ENCODE peak calls at places on chromosomes 3 and 15, in seven cellular contexts. N is PC-9, S is GM23338, I is endothelial cell, A is fibroblast of mammary gland, B is nephron progenitor cell, J is HFFc6. L is an unnamed sample.

GRCh38 chr15:98872777-98873176 is 134.8 kb downstream of the PGPEP1L start:
- DNase-seq in I (no peak), J (no peak), B (no peak), A (no peak), S (no peak), N (peak), L (no peak)

GRCh38 chr3:42535981-42536784 is 33.7 kb downstream of the VIPR1 start:
- DNase-seq in A (peak), I (peak), J (peak), N (no peak), S (peak), B (peak), L (no peak)

GRCh38 chr3:140545197-140545596 is 132.7 kb upstream of the TRIM42 start:
- DNase-seq in S (no peak), J (no peak), A (no peak), B (no peak), N (no peak), I (no peak), L (no peak)

GRCh38 chr15:51842852-51843737 is 13.6 kb downstream of the TMOD3 start:
- DNase-seq in I (no peak), J (peak), N (peak), S (no peak), A (peak), B (no peak), L (no peak)

GRCh38 chr15:70299931-70300858 is 202.5 kb upstream of the TLE3 start:
- DNase-seq in S (no peak), N (no peak), B (no peak), J (no peak), I (no peak), A (no peak), L (no peak)

GRCh38 chr3:14487086-14487485 is 53.1 kb downstream of the GRIP2 start:
- DNase-seq in J (no peak), B (no peak), S (no peak), N (no peak), I (no peak), A (no peak), L (no peak)

GRCh38 chr3:33360136-33360825 is 79.9 kb downstream of the UBP1 start:
- DNase-seq in I (no peak), A (peak), S (no peak), N (peak), J (peak), B (no peak), L (no peak)

GRCh38 chr3:62133015-62133414 is 240.3 kb downstream of the FEZF2 start:
- DNase-seq in N (no peak), S (no peak), B (no peak), J (no peak), I (no peak), A (no peak), L (no peak)

GRCh38 chr3:55868347-55868746 is 381.2 kb upstream of the WNT5A start:
- DNase-seq in I (no peak), S (peak), J (no peak), B (no peak), A (no peak), N (no peak), L (no peak)

GRCh38 chr3:59502806-59503205 is 453.0 kb upstream of the CFAP20DC start:
- DNase-seq in J (peak), B (no peak), I (no peak), N (no peak), S (no peak), A (peak), L (no peak)

GRCh38 chr15:77025471-77025901 is 30.6 kb downstream of the PSTPIP1 start:
- DNase-seq in S (no peak), B (no peak), I (no peak), A (no peak), J (no peak), N (no peak), L (peak)

GRCh38 chr15:77027697-77028450 is 32.9 kb downstream of the PSTPIP1 start:
- DNase-seq in A (no peak), S (peak), N (no peak), I (peak), B (peak), J (no peak), L (peak)

GRCh38 chr15:77025941-77026411 is 31.1 kb downstream of the PSTPIP1 start:
- DNase-seq in A (no peak), S (no peak), J (no peak), I (no peak), B (no peak), N (no peak), L (no peak)

GRCh38 chr15:77027111-77027696 is 32.3 kb downstream of the PSTPIP1 start:
- DNase-seq in S (no peak), B (no peak), A (no peak), N (no peak), I (no peak), J (no peak), L (no peak)

GRCh38 chr15:77026501-77027110 is 31.7 kb downstream of the PSTPIP1 start:
- DNase-seq in S (no peak), N (no peak), B (no peak), J (no peak), I (peak), A (no peak), L (peak)
- TF ChIP-seq CTCF in S (no peak), N (no peak), B (no peak), J (no peak), I (no peak), A (no peak), L (no peak)

DNA sequence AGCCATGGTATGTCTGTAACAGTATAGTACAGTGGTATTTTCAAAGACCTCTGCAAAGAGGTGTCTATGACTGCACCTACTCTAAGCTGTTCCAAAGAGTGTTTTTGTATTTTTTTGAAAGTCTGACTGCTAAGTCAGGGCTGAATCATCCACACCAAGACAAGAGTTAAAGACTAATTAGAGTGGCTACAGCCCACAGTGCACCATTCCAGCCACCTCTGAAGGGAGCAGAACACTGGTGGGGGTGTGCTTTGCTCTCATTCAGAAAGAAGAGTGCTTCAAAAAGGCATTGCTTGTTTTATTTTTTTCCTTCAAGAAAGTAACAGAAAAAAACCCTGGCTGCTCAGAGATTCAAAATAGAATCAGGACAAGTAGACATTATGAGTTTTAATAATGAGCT is 301.5 kb downstream of the GABRG3 start:
- DNase-seq in B (no peak), N (no peak), J (no peak), I (no peak), A (no peak), S (no peak), L (no peak)
- TF ChIP-seq CTCF in B (no peak), N (no peak), J (no peak), I (no peak), A (no peak), S (no peak), L (no peak)

GRCh38 chr15:101181349-101181748 is 70.5 kb downstream of the CHSY1 start:
- DNase-seq in N (no peak), B (no peak), J (no peak), A (no peak), I (no peak), S (no peak), L (no peak)
- TF ChIP-seq CTCF in N (no peak), B (no peak), J (no peak), A (no peak), I (no peak), S (no peak), L (no peak)

DNA sequence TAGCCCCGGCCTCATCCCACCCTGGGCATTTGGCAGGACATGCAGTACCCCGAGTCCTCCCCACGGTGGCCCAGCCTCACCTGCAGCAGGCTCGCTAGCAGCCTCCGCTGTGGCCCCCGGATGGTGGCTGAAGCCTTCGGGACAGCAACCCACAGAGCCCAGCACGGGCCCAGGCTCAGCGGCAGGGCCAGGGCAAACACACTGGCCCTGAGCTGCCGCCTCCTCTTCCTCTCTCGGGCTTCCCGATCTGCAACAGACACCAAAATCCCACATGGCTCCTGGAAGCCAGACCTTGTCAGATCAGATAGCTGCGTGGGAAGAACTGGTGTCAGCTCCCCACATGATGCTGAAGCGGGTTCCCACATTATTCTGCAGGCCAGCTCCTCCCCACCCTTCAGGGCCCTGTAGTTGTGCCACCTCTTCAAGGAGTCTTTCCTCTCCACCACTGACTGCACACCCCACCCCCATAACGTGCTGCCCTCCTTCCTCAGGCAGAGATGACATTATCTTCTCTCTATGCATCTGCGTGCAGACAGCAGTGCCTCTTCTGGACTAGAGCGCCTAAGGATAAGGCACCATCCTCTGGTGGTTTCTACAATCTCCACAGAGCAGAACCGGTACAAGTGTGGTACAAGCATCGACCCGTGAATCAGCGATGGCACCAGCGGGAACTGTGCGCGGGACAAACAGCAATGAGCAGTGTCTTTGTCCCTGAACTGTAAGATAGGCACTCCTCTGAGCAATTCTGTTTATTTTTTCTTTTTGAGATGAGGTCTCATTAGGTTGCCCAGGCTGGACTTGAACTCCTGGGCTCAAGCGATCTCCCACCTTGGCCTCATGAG is 9.5 kb downstream of the TMEM44 start:
- DNase-seq in J (no peak), B (no peak), A (no peak), S (peak), N (no peak), I (no peak), L (no peak)
- TF ChIP-seq CTCF in J (no peak), B (peak), A (no peak), S (peak), N (no peak), I (peak), L (no peak)

DNA sequence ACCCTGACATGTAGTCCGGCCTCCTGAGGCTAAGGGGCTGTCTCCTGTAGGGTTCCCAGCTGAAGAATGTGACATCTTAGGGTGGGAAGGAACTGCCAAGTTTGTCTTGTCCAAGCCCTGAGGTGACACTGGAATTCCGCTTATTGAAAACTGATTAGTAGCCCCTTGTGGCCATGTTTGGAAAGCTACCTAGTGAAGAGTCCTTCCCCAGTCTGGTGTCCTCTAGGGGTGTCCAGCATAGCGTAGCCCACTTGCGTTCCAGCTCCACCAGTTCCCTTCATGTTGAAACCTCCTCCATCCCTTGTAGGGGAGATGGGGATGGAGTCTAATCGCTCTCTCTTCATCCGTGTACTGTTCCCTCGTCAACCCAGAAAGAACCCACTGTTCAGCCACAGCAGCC is 79.5 kb downstream of the CHDH start:
- DNase-seq in B (no peak), J (no peak), A (no peak), N (no peak), I (no peak), S (peak), L (no peak)
- TF ChIP-seq CTCF in B (no peak), J (peak), A (no peak), N (no peak), I (no peak), S (no peak), L (no peak)

DNA sequence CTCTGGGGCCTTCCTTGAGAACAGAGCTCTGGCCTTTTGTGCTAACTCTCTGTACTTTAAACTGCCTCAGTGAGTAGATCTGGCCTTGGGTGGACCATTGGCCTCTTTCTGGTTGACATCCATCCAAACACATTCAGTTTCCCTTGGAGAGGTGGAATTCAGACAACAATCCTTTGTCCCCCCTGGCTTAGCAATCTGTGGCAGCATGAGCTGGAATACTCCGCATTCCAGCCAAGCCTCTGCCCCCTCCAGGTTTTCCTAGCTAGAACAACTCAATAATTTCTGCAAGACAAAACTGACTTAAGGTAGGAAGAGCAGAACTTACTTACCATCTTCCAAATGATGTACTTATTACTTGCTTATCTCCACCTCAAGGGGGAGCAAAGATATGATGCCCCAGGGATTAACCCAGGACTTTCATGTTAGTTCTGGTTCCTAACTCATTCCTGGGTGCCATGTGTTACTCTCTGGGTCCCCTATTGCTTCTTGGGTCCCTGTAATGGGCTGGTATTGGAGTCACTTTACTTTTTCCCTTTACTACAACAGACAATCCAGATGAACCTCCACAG is 21.8 kb upstream of the IL16 start:
- DNase-seq in J (no peak), I (no peak), S (peak), N (no peak), B (no peak), A (no peak), L (no peak)
- TF ChIP-seq CTCF in J (peak), I (no peak), S (peak), N (no peak), B (no peak), A (peak), L (no peak)

GRCh38 chr3:52242039-52242438 is 3.1 kb upstream of the TWF2 start:
- DNase-seq in I (no peak), S (no peak), A (no peak), B (no peak), N (no peak), J (no peak), L (no peak)

GRCh38 chr3:52238193-52238760 is 681 bp downstream of the TWF2 start:
- DNase-seq in I (no peak), J (peak), N (no peak), S (peak), B (no peak), A (no peak), L (no peak)

GRCh38 chr3:52240059-52240885 is 1.3 kb upstream of the TWF2 start:
- DNase-seq in N (no peak), B (no peak), S (peak), A (peak), J (peak), I (peak), L (no peak)

GRCh38 chr3:52238761-52239701 is at the start of gene TWF2:
- DNase-seq in A (peak), N (peak), J (peak), I (peak), S (peak), B (peak), L (peak)

DNA sequence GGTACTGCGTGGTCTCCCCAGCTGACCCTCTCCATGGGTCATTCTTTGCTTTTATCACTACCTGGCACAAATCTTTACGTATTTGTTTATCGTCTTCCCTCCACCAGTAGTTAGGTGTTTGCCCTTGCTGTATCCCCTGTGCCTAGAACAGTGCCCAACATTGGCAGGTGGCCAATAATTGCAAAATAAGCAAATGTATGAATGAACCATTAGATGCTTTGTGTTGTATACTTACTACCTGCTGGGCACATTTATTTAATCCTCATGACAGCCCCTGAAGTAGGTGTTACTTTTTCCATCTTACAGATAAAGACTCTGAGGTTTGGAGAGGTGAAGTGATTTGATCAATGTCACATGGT is 1.9 kb upstream of the TWF2 start:
- DNase-seq in J (no peak), N (no peak), I (no peak), A (no peak), S (no peak), B (no peak), L (no peak)
- TF ChIP-seq CTCF in J (no peak), N (no peak), I (no peak), A (no peak), S (no peak), B (no peak), L (no peak)

GRCh38 chr3:96779810-96780209 is 34.6 kb upstream of the EPHA6 start:
- DNase-seq in N (no peak), J (no peak), B (no peak), S (peak), A (no peak), I (no peak), L (no peak)
- TF ChIP-seq CTCF in N (peak), J (no peak), B (no peak), S (peak), A (no peak), I (peak), L (peak)

DNA sequence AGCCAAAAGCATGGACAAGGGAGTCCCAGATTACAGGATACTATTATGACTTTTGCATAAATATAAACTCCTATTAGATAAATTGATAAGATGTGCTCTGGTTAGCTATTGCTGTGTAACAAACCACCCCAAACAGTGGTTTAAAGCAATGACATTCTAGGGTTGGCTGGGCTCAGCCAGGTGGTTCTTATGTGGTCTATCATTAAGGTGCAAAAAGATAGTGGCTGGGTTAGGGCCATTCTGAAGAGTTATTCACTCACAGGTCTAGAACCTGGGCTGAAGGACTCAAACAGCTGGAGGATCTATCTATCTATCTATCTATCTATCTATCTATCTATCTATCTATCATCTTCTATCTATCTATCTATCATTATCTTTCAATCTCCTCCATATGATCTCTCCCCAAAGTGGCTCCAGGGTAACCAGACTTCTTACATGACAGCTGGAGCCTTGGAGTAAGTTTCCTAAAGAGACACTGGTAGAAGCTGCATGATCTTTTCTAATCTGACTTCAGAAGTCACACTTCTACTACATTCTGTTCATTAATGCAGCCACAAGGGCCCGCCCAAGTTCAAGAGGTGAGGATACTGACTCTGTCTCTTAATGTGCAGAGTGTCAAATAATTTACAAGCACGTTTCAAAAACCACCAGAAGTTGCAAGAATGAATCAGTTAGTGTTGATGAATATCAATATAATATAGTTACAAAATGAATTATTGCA is 74.9 kb upstream of the XCR1 start:
- DNase-seq in S (no peak), N (no peak), J (no peak), I (no peak), A (no peak), B (no peak), L (no peak)
- TF ChIP-seq CTCF in S (no peak), N (peak), J (no peak), I (no peak), A (no peak), B (no peak), L (no peak)